ENCODE peak calls at places on chromosomes 6 and 20, in ten cellular contexts. C is tibial artery, O is astrocyte, M is kidney, K is ovary, L is cardiac muscle cell, A is fibroblast of lung, W is endothelial cell, X is foreskin fibroblast, N is fibroblast of villous mesenchyme. G is an unnamed sample.

GRCh38 chr6:135686784-135687301 is 164.7 kb upstream of the PDE7B start:
- DNase-seq in C (no peak), O (no peak), M (no peak), K (no peak), L (no peak), A (peak), W (no peak), X (peak), N (peak), G (no peak)

GRCh38 chr6:105838156-105838555 is 248.0 kb upstream of the PRDM1 start:
- DNase-seq in C (no peak), O (no peak), M (no peak), K (no peak), L (no peak), A (peak), W (no peak), X (peak), N (peak), G (no peak)

GRCh38 chr6:11961923-11962322 is 50.2 kb upstream of the HIVEP1 start:
- DNase-seq in C (no peak), O (no peak), M (no peak), K (no peak), L (no peak), A (no peak), W (no peak), X (no peak), N (no peak), G (no peak)

GRCh38 chr6:105137388-105137787 is 42.4 kb downstream of the POPDC3 start:
- DNase-seq in C (no peak), O (no peak), M (no peak), K (peak), L (peak), A (peak), W (no peak), X (no peak), N (peak), G (no peak)

GRCh38 chr6:135158397-135158796 is 22.7 kb upstream of the MYB start:
- DNase-seq in C (no peak), O (no peak), M (no peak), K (no peak), L (no peak), A (no peak), W (no peak), X (no peak), N (no peak), G (no peak)

GRCh38 chr6:37517411-37517812 is 17.7 kb upstream of the CCDC167 start:
- DNase-seq in C (no peak), O (no peak), M (no peak), K (no peak), L (no peak), A (peak), W (no peak), X (no peak), N (no peak), G (peak)

GRCh38 chr20:38222231-38222922 is 38.2 kb downstream of the KIAA1755 start:
- DNase-seq in C (peak), O (no peak), M (peak), K (peak), L (peak), A (peak), W (peak), X (no peak), N (peak), G (peak)

GRCh38 chr20:7151666-7152065 is 384.2 kb downstream of the BMP2 start:
- DNase-seq in C (no peak), O (peak), M (no peak), K (no peak), L (no peak), A (no peak), W (no peak), X (peak), N (peak), G (no peak)

GRCh38 chr6:141963543-141964295 is 169.0 kb upstream of the GJE1 start:
- DNase-seq in C (no peak), O (no peak), M (no peak), K (no peak), L (no peak), A (peak), W (no peak), X (no peak), N (peak), G (no peak)

GRCh38 chr20:23456873-23457272 is 4.2 kb upstream of the CST11 start:
- DNase-seq in C (no peak), O (no peak), M (no peak), K (no peak), L (no peak), A (no peak), W (no peak), X (no peak), N (no peak), G (no peak)

GRCh38 chr6:29603930-29604329 is 19.0 kb downstream of the OR2H2 start:
- DNase-seq in C (no peak), O (no peak), M (no peak), K (no peak), L (no peak), A (no peak), W (no peak), X (no peak), N (no peak), G (no peak)

GRCh38 chr6:43204271-43205105 is 22.5 kb downstream of the CUL9 start:
- DNase-seq in C (no peak), O (no peak), M (no peak), K (no peak), L (no peak), A (no peak), W (no peak), X (no peak), N (no peak), G (peak)

GRCh38 chr6:166763606-166764472 is 136.8 kb upstream of the RPS6KA2 start:
- DNase-seq in C (no peak), O (no peak), M (no peak), K (no peak), L (no peak), A (no peak), W (no peak), X (no peak), N (no peak), G (no peak)

GRCh38 chr20:43954704-43955243 is 40.1 kb downstream of the TOX2 start:
- DNase-seq in C (no peak), O (no peak), M (no peak), K (no peak), L (no peak), A (peak), W (no peak), X (no peak), N (no peak), G (no peak)

GRCh38 chr6:37069639-37070038 is 64.2 kb downstream of the FGD2 start:
- DNase-seq in C (no peak), O (no peak), M (no peak), K (no peak), L (no peak), A (no peak), W (no peak), X (no peak), N (no peak), G (peak)

GRCh38 chr20:37066168-37066567 is 29.6 kb downstream of the RBL1 start:
- DNase-seq in C (no peak), O (no peak), M (no peak), K (no peak), L (no peak), A (no peak), W (no peak), X (no peak), N (no peak), G (no peak)

GRCh38 chr6:61901748-61902147 is 384.3 kb downstream of the KHDRBS2 start:
- DNase-seq in C (no peak), O (no peak), M (no peak), K (no peak), L (no peak), A (no peak), W (no peak), X (no peak), N (no peak), G (no peak)

GRCh38 chr6:138371720-138372119 is 6.0 kb upstream of the SMIM28 start:
- DNase-seq in C (no peak), O (peak), M (no peak), K (no peak), L (peak), A (no peak), W (no peak), X (no peak), N (peak), G (no peak)

GRCh38 chr20:58634121-58634817 is 16.8 kb upstream of the STX16 start:
- DNase-seq in C (no peak), O (peak), M (peak), K (peak), L (no peak), A (peak), W (no peak), X (peak), N (peak), G (peak)

GRCh38 chr20:24912397-24913075 is 36.5 kb upstream of the CST7 start:
- DNase-seq in C (no peak), O (no peak), M (no peak), K (no peak), L (no peak), A (no peak), W (no peak), X (no peak), N (no peak), G (no peak)

GRCh38 chr20:35568645-35569044 is 26.8 kb downstream of the ERGIC3 start:
- DNase-seq in C (peak), O (no peak), M (no peak), K (no peak), L (no peak), A (no peak), W (no peak), X (no peak), N (no peak), G (peak)
- TF ChIP-seq CTCF in C (no peak), O (no peak), M (peak), K (no peak), L (no peak), A (no peak), W (peak), X (peak), N (peak), G (no peak)

DNA sequence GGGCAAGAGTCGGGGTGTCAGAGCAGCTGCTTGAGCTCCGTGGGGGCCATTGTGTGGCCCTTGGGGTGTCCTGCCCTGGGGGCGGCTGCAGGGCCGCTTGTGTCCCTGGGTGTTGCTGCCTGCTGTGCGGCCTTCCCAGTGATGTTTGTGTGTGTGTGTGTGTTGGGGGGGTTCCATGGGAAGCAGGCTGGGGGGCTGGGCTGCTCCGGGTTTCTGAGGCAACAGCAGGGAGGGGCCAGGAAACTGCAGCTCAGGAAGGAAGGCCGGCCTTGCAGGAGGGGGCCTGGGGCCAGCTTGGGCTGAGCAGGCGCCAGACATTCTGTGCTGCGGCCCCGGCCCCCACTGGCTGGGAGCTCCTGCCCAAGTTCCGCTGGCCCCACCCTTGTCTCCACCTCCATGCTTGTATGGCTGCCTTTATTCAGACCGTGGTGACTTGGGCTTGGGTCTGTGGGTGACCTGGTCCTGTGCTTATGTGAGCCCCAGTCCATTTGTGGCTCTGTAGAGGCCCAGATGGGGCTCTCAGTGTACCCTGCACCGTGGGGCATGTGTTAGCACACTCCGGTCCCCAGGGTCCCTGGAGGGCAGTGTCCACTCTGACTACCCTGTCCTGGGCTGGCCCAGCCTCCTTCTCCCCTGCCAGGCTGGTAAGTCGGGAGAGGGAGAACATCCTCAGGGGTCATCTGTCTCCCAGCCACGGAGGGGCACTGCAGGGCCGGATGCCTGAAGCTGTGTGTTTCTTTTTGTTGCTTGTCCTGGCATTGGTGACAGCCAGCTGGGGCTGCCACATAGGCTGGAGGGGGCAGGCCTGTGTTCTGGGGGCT is 4.6 kb upstream of the SOX18 start:
- DNase-seq in C (no peak), O (no peak), M (peak), K (no peak), L (peak), A (peak), W (peak), X (no peak), N (no peak), G (peak)
- TF ChIP-seq CTCF in C (no peak), O (no peak), M (no peak), K (no peak), L (peak), A (peak), W (no peak), X (peak), N (peak), G (peak)

GRCh38 chr6:27374824-27375612 is 13.5 kb upstream of the ZNF391 start:
- DNase-seq in C (peak), O (peak), M (peak), K (peak), L (peak), A (peak), W (peak), X (peak), N (peak), G (peak)

GRCh38 chr6:27370391-27370790 is 18.2 kb upstream of the ZNF391 start:
- DNase-seq in C (no peak), O (no peak), M (no peak), K (no peak), L (no peak), A (no peak), W (no peak), X (no peak), N (no peak), G (no peak)

DNA sequence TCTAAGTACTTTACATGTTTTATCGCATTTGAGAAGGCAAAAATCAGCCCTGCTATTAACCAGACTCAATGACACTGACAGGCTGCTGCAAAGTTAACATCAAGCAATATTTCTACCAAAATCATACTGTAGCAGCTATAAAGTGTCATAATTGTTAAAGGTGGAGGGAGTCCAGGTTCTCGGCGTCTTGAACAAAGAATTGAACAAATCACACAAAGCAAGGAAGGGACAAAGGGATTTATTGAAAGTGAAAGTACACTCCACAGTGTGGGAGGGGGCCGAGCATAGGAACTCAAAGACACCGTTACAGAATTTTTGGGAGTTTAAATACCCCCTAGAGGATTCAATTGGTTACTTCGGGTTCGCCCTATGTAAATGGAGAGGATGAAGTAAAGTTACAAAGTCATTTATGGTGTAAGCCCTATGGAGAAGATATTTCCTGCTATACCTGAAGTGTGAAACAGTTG is 12.9 kb upstream of the ZNF391 start:
- DNase-seq in C (no peak), O (no peak), M (no peak), K (no peak), L (peak), A (peak), W (no peak), X (no peak), N (no peak), G (no peak)
- TF ChIP-seq CTCF in C (no peak), O (no peak), M (no peak), K (no peak), L (peak), A (no peak), W (peak), X (no peak), N (no peak), G (no peak)

GRCh38 chr6:129981598-129981997 is 36.8 kb upstream of the L3MBTL3 start:
- DNase-seq in C (no peak), O (no peak), M (no peak), K (no peak), L (no peak), A (peak), W (no peak), X (peak), N (peak), G (no peak)
- TF ChIP-seq CTCF in C (no peak), O (no peak), M (no peak), K (no peak), L (peak), A (peak), W (no peak), X (peak), N (peak), G (no peak)

GRCh38 chr6:18151801-18152200 is 3.1 kb downstream of the TPMT start:
- DNase-seq in C (no peak), O (no peak), M (no peak), K (no peak), L (no peak), A (no peak), W (no peak), X (no peak), N (no peak), G (no peak)

GRCh38 chr6:18142591-18142861 is 12.4 kb downstream of the TPMT start:
- DNase-seq in C (no peak), O (no peak), M (no peak), K (no peak), L (no peak), A (peak), W (no peak), X (no peak), N (no peak), G (no peak)

GRCh38 chr6:18148304-18149025 is 6.4 kb downstream of the TPMT start:
- DNase-seq in C (no peak), O (peak), M (no peak), K (no peak), L (no peak), A (peak), W (no peak), X (peak), N (peak), G (no peak)

GRCh38 chr6:18147616-18148015 is 7.3 kb downstream of the TPMT start:
- DNase-seq in C (no peak), O (no peak), M (no peak), K (no peak), L (no peak), A (no peak), W (no peak), X (no peak), N (no peak), G (no peak)

GRCh38 chr6:18147160-18147559 is 7.7 kb downstream of the TPMT start:
- DNase-seq in C (no peak), O (peak), M (no peak), K (no peak), L (no peak), A (no peak), W (no peak), X (peak), N (peak), G (no peak)
- TF ChIP-seq CTCF in C (no peak), O (no peak), M (no peak), K (no peak), L (no peak), A (no peak), W (no peak), X (no peak), N (no peak), G (no peak)

G was measured in spleen.